ENCODE peak calls at places on chromosomes 16 and 17, in five cellular contexts. One of them, this sample, is unnamed.

GRCh38 chr16:84548508-84548907 is 44.0 kb upstream of the MEAK7 start:
- DNase-seq in colonic mucosa: no peak
- DNase-seq in pancreas: no peak
- DNase-seq in left ventricle myocardium inferior: no peak
- DNase-seq in keratinocyte: no peak
- DNase-seq in this sample: no peak

GRCh38 chr16:22262460-22262859 is 34.7 kb upstream of the POLR3E start:
- DNase-seq in colonic mucosa: no peak
- DNase-seq in pancreas: no peak
- DNase-seq in keratinocyte: no peak
- DNase-seq in left ventricle myocardium inferior: no peak
- DNase-seq in this sample: no peak

GRCh38 chr17:19540706-19541370 is 7.2 kb downstream of the SLC47A1 start:
- DNase-seq in left ventricle myocardium inferior: no peak
- DNase-seq in colonic mucosa: no peak
- DNase-seq in pancreas: no peak
- DNase-seq in keratinocyte: no peak
- DNase-seq in this sample: no peak

GRCh38 chr16:3158014-3158497 is 23.2 kb downstream of the ZNF213 start:
- DNase-seq in keratinocyte: no peak
- DNase-seq in colonic mucosa: peak; percentile 41
- DNase-seq in pancreas: peak; percentile 69
- DNase-seq in left ventricle myocardium inferior: no peak
- DNase-seq in this sample: no peak

GRCh38 chr17:35743911-35744328 is 9.1 kb downstream of the GAS2L2 start:
- DNase-seq in keratinocyte: no peak
- DNase-seq in colonic mucosa: no peak
- DNase-seq in left ventricle myocardium inferior: no peak
- DNase-seq in pancreas: no peak
- DNase-seq in this sample: no peak

GRCh38 chr17:14373587-14374259 is 72.8 kb downstream of the HS3ST3B1 start:
- DNase-seq in keratinocyte: no peak
- DNase-seq in pancreas: no peak
- DNase-seq in colonic mucosa: no peak
- DNase-seq in left ventricle myocardium inferior: no peak
- DNase-seq in this sample: no peak

GRCh38 chr16:86457621-86458456 is 52.5 kb upstream of the FOXF1 start:
- DNase-seq in colonic mucosa: no peak
- DNase-seq in keratinocyte: no peak
- DNase-seq in left ventricle myocardium inferior: no peak
- DNase-seq in pancreas: no peak
- DNase-seq in this sample: peak; percentile 97

GRCh38 chr17:68197997-68198930 is 49.6 kb upstream of the AMZ2 start:
- DNase-seq in colonic mucosa: no peak
- DNase-seq in pancreas: no peak
- DNase-seq in left ventricle myocardium inferior: no peak
- DNase-seq in keratinocyte: no peak
- DNase-seq in this sample: no peak

GRCh38 chr17:43418441-43419374 is 19.9 kb downstream of the ARL4D start:
- DNase-seq in pancreas: no peak
- DNase-seq in keratinocyte: peak; percentile 73
- DNase-seq in colonic mucosa: no peak
- DNase-seq in left ventricle myocardium inferior: peak; percentile 38
- DNase-seq in this sample: peak; percentile 76

GRCh38 chr17:64196626-64197025 is 66.4 kb downstream of the TEX2 start:
- DNase-seq in left ventricle myocardium inferior: no peak
- DNase-seq in colonic mucosa: no peak
- DNase-seq in pancreas: no peak
- DNase-seq in keratinocyte: no peak
- DNase-seq in this sample: peak; percentile 36

GRCh38 chr16:66006485-66006884 is 360.0 kb upstream of the CDH5 start:
- DNase-seq in colonic mucosa: no peak
- DNase-seq in keratinocyte: no peak
- DNase-seq in left ventricle myocardium inferior: no peak
- DNase-seq in pancreas: no peak
- DNase-seq in this sample: no peak

GRCh38 chr16:56245197-56245596 is 53.9 kb downstream of the GNAO1 start:
- DNase-seq in pancreas: no peak
- DNase-seq in keratinocyte: peak; percentile 61
- DNase-seq in left ventricle myocardium inferior: no peak
- DNase-seq in colonic mucosa: no peak
- DNase-seq in this sample: peak; percentile 49

GRCh38 chr16:19997264-19997663 is 76.4 kb downstream of the GPR139 start:
- DNase-seq in left ventricle myocardium inferior: no peak
- DNase-seq in keratinocyte: no peak
- DNase-seq in pancreas: no peak
- DNase-seq in colonic mucosa: no peak
- DNase-seq in this sample: no peak

GRCh38 chr17:80913928-80914821 is 77.5 kb upstream of the CHMP6 start:
- DNase-seq in keratinocyte: no peak
- DNase-seq in colonic mucosa: no peak
- DNase-seq in pancreas: peak; percentile 23
- DNase-seq in left ventricle myocardium inferior: no peak
- DNase-seq in this sample: no peak

GRCh38 chr17:80908776-80909175 is 82.9 kb upstream of the CHMP6 start:
- DNase-seq in left ventricle myocardium inferior: no peak
- DNase-seq in colonic mucosa: no peak
- DNase-seq in pancreas: peak; percentile 30
- DNase-seq in keratinocyte: no peak
- DNase-seq in this sample: no peak

GRCh38 chr17:80910043-80910442 is 81.6 kb upstream of the CHMP6 start:
- DNase-seq in keratinocyte: no peak
- DNase-seq in left ventricle myocardium inferior: no peak
- DNase-seq in pancreas: peak; percentile 9
- DNase-seq in colonic mucosa: no peak
- DNase-seq in this sample: no peak

GRCh38 chr17:80909635-80910034 is 82.0 kb upstream of the CHMP6 start:
- DNase-seq in left ventricle myocardium inferior: no peak
- DNase-seq in keratinocyte: no peak
- DNase-seq in colonic mucosa: no peak
- DNase-seq in pancreas: no peak
- DNase-seq in this sample: no peak

GRCh38 chr17:80912451-80912850 is 79.2 kb upstream of the CHMP6 start:
- DNase-seq in keratinocyte: no peak
- DNase-seq in left ventricle myocardium inferior: no peak
- DNase-seq in colonic mucosa: no peak
- DNase-seq in pancreas: peak; percentile 26
- DNase-seq in this sample: no peak
- H3K4me3 ChIP-seq in keratinocyte: no peak overlapping the region
- H3K4me3 ChIP-seq in left ventricle myocardium inferior: no peak overlapping the region
- H3K4me3 ChIP-seq in colonic mucosa: no peak overlapping the region
- H3K4me3 ChIP-seq in pancreas: no peak overlapping the region
- H3K4me3 ChIP-seq in this sample: no peak overlapping the region

GRCh38 chr17:61448042-61448441 is 4.2 kb upstream of the TBX4 start:
- DNase-seq in pancreas: no peak
- DNase-seq in keratinocyte: no peak
- DNase-seq in left ventricle myocardium inferior: no peak
- DNase-seq in colonic mucosa: no peak
- DNase-seq in this sample: no peak

GRCh38 chr17:61450641-61451537 is 1.3 kb upstream of the TBX4 start:
- DNase-seq in colonic mucosa: no peak
- DNase-seq in pancreas: no peak
- DNase-seq in left ventricle myocardium inferior: no peak
- DNase-seq in keratinocyte: no peak
- DNase-seq in this sample: no peak

GRCh38 chr17:61447358-61447757 is 4.9 kb upstream of the TBX4 start:
- DNase-seq in left ventricle myocardium inferior: no peak
- DNase-seq in colonic mucosa: no peak
- DNase-seq in pancreas: no peak
- DNase-seq in keratinocyte: no peak
- DNase-seq in this sample: no peak

GRCh38 chr17:61451538-61452300 is 503 bp upstream of the TBX4 start:
- DNase-seq in left ventricle myocardium inferior: no peak
- DNase-seq in keratinocyte: no peak
- DNase-seq in colonic mucosa: no peak
- DNase-seq in pancreas: no peak
- DNase-seq in this sample: no peak

GRCh38 chr17:61449707-61450640 is 2.2 kb upstream of the TBX4 start:
- DNase-seq in keratinocyte: no peak
- DNase-seq in pancreas: no peak
- DNase-seq in colonic mucosa: no peak
- DNase-seq in left ventricle myocardium inferior: no peak
- DNase-seq in this sample: no peak
- TF ChIP-seq CTCF in keratinocyte: no peak
- TF ChIP-seq CTCF in pancreas: no peak
- TF ChIP-seq CTCF in colonic mucosa: no peak
- TF ChIP-seq CTCF in left ventricle myocardium inferior: no peak
- TF ChIP-seq CTCF in this sample: no peak

GRCh38 chr17:45098869-45099616 is 33.3 kb downstream of the PLCD3 start:
- DNase-seq in colonic mucosa: peak; percentile 89
- DNase-seq in keratinocyte: no peak
- DNase-seq in left ventricle myocardium inferior: peak; percentile 86
- DNase-seq in pancreas: peak; percentile 93
- DNase-seq in this sample: no peak
- H3K36me3 ChIP-seq in colonic mucosa: peaks cover 12% of the 10 kb centered on the region
- H3K36me3 ChIP-seq in keratinocyte: peaks cover 47% of the 10 kb centered on the region
- H3K36me3 ChIP-seq in left ventricle myocardium inferior: peaks cover 94% of the 10 kb centered on the region
- H3K36me3 ChIP-seq in pancreas: peaks cover 68% of the 10 kb centered on the region
- H3K36me3 ChIP-seq in this sample: peaks cover 42% of the 10 kb centered on the region

GRCh38 chr16:81799138-81799504 is 20.0 kb downstream of the PLCG2 start:
- DNase-seq in left ventricle myocardium inferior: no peak
- DNase-seq in keratinocyte: no peak
- DNase-seq in colonic mucosa: no peak
- DNase-seq in pancreas: no peak
- DNase-seq in this sample: no peak

GRCh38 chr16:81796585-81797346 is 17.7 kb downstream of the PLCG2 start:
- DNase-seq in pancreas: no peak
- DNase-seq in keratinocyte: peak; percentile 19
- DNase-seq in left ventricle myocardium inferior: no peak
- DNase-seq in colonic mucosa: no peak
- DNase-seq in this sample: no peak

GRCh38 chr16:81797443-81797842 is 18.4 kb downstream of the PLCG2 start:
- DNase-seq in keratinocyte: no peak
- DNase-seq in pancreas: no peak
- DNase-seq in colonic mucosa: no peak
- DNase-seq in left ventricle myocardium inferior: no peak
- DNase-seq in this sample: no peak

GRCh38 chr16:81796035-81796434 is 16.9 kb downstream of the PLCG2 start:
- DNase-seq in pancreas: no peak
- DNase-seq in keratinocyte: no peak
- DNase-seq in left ventricle myocardium inferior: no peak
- DNase-seq in colonic mucosa: no peak
- DNase-seq in this sample: no peak

DNA sequence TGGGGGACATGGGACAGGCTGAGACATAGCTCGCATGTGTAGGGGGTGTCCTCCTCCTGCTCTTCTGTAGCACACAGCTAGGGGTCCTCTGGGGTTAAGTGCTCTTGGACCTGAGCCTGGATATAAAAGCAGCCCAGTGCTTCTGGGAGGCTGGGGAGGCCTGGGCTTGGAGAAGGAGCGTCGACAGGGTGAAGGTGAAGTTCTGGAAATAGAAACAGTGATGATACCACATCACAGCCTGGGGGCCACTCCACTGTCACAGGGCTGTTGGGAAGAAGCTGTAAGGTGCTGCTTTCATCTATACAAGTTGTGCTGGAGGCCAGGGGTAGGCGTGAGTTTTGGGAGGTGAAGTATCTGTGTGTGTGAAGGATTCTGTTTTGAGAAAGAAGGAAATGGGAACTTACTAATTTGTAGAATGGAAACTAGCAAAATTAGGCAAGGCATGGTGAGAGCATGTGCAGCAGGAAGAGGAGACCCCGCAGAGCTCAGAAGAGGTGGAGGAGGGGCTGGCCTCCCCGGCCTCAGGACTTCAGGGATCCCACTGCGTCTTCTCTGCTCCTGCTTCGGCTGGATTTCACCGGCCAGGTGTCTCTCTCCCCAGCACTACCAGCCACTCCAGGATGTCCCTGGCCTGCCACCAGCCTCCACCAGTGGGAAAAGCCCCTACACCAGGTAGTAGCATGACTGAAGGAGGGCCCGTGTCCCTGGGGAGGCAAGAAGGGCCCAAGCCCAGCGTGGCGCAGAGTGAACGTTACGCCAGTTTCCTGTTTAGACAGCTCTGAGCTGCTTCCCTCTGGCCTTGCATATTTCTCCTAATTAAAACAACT is 19.4 kb downstream of the PLCG2 start:
- DNase-seq in keratinocyte: no peak
- DNase-seq in pancreas: no peak
- DNase-seq in colonic mucosa: no peak
- DNase-seq in left ventricle myocardium inferior: no peak
- DNase-seq in this sample: no peak
- H3K4me3 ChIP-seq in keratinocyte: no peak overlapping the region
- H3K4me3 ChIP-seq in pancreas: no peak overlapping the region
- H3K4me3 ChIP-seq in colonic mucosa: no peak overlapping the region
- H3K4me3 ChIP-seq in left ventricle myocardium inferior: no peak overlapping the region
- H3K4me3 ChIP-seq in this sample: no peak overlapping the region